ENCODE peak calls at places on chromosomes 12 and 14, in ten cellular contexts. E, P, B, W, F, G, R, K, U and M are unnamed samples.

GRCh38 chr14:21054123-21054767 is 3.4 kb upstream of the RNASE8 start:
- DNase-seq in R (no peak), B (no peak), K (no peak), U (peak), E (no peak), F (no peak), P (no peak), G (no peak), W (peak), M (no peak)

GRCh38 chr12:32253154-32253795 is 146.1 kb upstream of the FGD4 start:
- DNase-seq in F (no peak), K (peak), B (no peak), P (no peak), W (no peak), G (no peak), R (no peak), E (no peak), U (no peak), M (no peak)

GRCh38 chr14:91228112-91229004 is 16.1 kb downstream of the GPR68 start:
- DNase-seq in R (peak), P (peak), U (no peak), G (no peak), W (no peak), E (peak), F (no peak), B (peak), K (peak), M (no peak)

GRCh38 chr14:95397325-95397724 is 77.6 kb upstream of the CLMN start:
- DNase-seq in B (no peak), U (no peak), F (no peak), R (no peak), G (no peak), E (no peak), W (no peak), K (no peak), P (no peak), M (no peak)

GRCh38 chr12:10388611-10389010 is 1.2 kb downstream of the KLRK1 start:
- DNase-seq in P (no peak), B (no peak), F (no peak), K (no peak), R (no peak), U (no peak), E (no peak), G (no peak), W (no peak), M (no peak)

GRCh38 chr12:116735951-116736599 is 1.8 kb downstream of the SPRING1 start:
- DNase-seq in G (no peak), B (no peak), U (peak), W (peak), K (no peak), R (no peak), F (no peak), E (no peak), P (no peak), M (no peak)

GRCh38 chr12:124543052-124543590 is 24.3 kb downstream of the NCOR2 start:
- DNase-seq in U (no peak), P (no peak), K (peak), W (peak), B (no peak), R (no peak), F (no peak), G (no peak), E (no peak), M (peak)

GRCh38 chr14:100103261-100104005 is 38.2 kb downstream of the EVL start:
- DNase-seq in G (peak), P (no peak), R (no peak), K (peak), W (no peak), B (no peak), U (no peak), F (no peak), E (peak), M (no peak)

GRCh38 chr14:102164241-102164641 is 24.5 kb downstream of the WDR20 start:
- DNase-seq in W (peak), P (no peak), F (no peak), B (no peak), K (peak), G (no peak), E (no peak), U (no peak), R (no peak), M (no peak)

GRCh38 chr12:58655375-58655774 is 264.9 kb downstream of the LRIG3 start:
- DNase-seq in W (no peak), U (no peak), K (no peak), G (no peak), P (no peak), F (no peak), E (no peak), R (no peak), B (no peak), M (no peak)

GRCh38 chr12:19739195-19739776 is 300.0 kb downstream of the AEBP2 start:
- DNase-seq in K (peak), B (peak), U (no peak), E (peak), G (peak), P (peak), R (no peak), W (peak), F (no peak), M (peak)

GRCh38 chr12:104133861-104134260 is 4.1 kb downstream of the NFYB start:
- DNase-seq in E (no peak), R (no peak), W (no peak), P (no peak), F (no peak), G (no peak), B (no peak), U (no peak), K (no peak), M (no peak)

GRCh38 chr12:112130461-112130998 is 5.2 kb downstream of the TRAFD1 start:
- DNase-seq in U (no peak), B (no peak), R (no peak), F (no peak), G (no peak), P (no peak), W (peak), E (no peak), K (peak), M (peak)

GRCh38 chr12:25845415-25845814 is 113.1 kb upstream of the RASSF8 start:
- DNase-seq in W (no peak), B (no peak), F (no peak), P (no peak), U (no peak), K (no peak), R (no peak), E (no peak), G (no peak), M (peak)

GRCh38 chr14:82419933-82420332 is 886.3 kb upstream of the SEL1L start:
- DNase-seq in W (no peak), R (no peak), F (no peak), U (no peak), P (no peak), G (no peak), E (no peak), K (no peak), B (no peak), M (no peak)

GRCh38 chr12:117853600-117853999 is 115.2 kb downstream of the KSR2 start:
- DNase-seq in K (no peak), F (no peak), W (peak), P (no peak), E (no peak), B (peak), R (no peak), G (no peak), U (no peak), M (no peak)